ENCODE peak calls at places on chromosome X, in five cellular contexts. A, L, M, Q and O are unnamed samples.

GRCh38 chrX:108537005-108537404 is 97.4 kb downstream of the COL4A5 start:
- DNase-seq in L (no peak), A (no peak), M (peak; percentile 38), Q (peak; percentile 73), O (no peak)

GRCh38 chrX:118536687-118537461 is 41.3 kb downstream of the DOCK11 start:
- DNase-seq in M (peak; percentile 33), L (peak; percentile 56), Q (peak; percentile 10), A (peak; percentile 23), O (no peak)

GRCh38 chrX:95063554-95063953 is 1389.5 kb downstream of the FAM133A start:
- DNase-seq in A (no peak), L (no peak), Q (peak; percentile 29), M (peak; percentile 11), O (no peak)

GRCh38 chrX:77572322-77572721 is 125.1 kb downstream of the FGF16 start:
- DNase-seq in Q (peak; percentile 60), M (peak; percentile 43), A (no peak), L (no peak), O (no peak)

GRCh38 chrX:49053223-49054072 is 5.4 kb upstream of the CCDC120 start:
- DNase-seq in L (peak; percentile 61), A (peak; percentile 33), Q (peak; percentile 58), M (peak; percentile 43), O (no peak)

GRCh38 chrX:123171781-123172180 is 12.3 kb upstream of the GRIA3 start:
- DNase-seq in L (no peak), A (no peak), M (no peak), Q (no peak), O (no peak)

GRCh38 chrX:20988118-20988517 is 386.1 kb upstream of the CNKSR2 start:
- DNase-seq in L (no peak), A (no peak), Q (peak; percentile 58), M (no peak), O (no peak)

GRCh38 chrX:93120805-93121204 is 552.6 kb downstream of the NAP1L3 start:
- DNase-seq in A (no peak), M (no peak), L (no peak), Q (no peak), O (no peak)

GRCh38 chrX:48897157-48897620 is 379 bp downstream of the TIMM17B start:
- DNase-seq in L (peak; percentile 45), M (peak; percentile 66), A (no peak), Q (peak; percentile 78), O (no peak)

GRCh38 chrX:103864886-103865534 is 33.0 kb upstream of the RAB9B start:
- DNase-seq in M (peak; percentile 8), Q (peak; percentile 8), A (no peak), L (no peak), O (no peak)

GRCh38 chrX:103864149-103864548 is 32.1 kb upstream of the RAB9B start:
- DNase-seq in A (no peak), Q (no peak), L (no peak), M (no peak), O (no peak)

DNA sequence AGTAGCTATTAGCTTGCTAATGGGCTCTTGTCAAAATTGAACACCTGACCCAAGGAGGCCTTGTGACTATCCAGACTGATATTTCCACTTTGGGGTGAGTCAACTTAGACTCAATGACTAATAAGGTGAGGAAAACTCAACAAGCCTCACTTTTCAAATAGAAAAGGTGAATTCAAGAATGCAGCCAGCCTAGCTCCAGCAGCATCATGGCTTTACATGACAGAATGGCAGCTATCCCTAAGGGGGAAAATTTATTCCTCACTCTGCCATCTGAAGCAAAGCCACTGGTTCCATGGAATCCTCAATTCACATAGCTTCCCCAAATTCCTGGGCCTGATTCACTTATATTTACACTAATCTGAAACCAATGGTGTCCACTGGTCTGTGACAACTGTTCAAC is 29.1 kb upstream of the RAB9B start:
- DNase-seq in M (no peak), Q (peak; percentile 75), L (no peak), A (no peak), O (no peak)
- H3K27ac ChIP-seq in M (no peak overlapping the region), Q (no peak overlapping the region), L (no peak overlapping the region), A (no peak overlapping the region), O (no peak overlapping the region)

DNA sequence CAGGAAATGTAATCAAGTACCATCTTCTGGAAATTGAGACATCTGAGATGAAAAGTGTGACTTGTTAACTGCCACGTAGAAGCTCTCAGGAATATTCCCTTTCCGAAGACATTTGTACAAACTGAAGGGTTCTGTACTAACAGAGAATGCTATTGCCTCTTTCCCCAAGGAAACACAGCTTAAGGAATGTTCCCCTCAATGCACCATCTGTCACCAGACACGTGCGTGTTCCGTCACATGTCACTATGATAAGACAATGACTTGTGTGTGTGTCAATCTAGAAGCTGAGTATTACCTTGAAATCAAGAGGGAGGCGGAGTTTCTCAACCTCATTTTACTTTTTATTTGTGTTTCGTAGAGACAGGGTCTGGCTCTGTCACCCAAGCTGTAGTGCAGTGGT is 58.1 kb downstream of the DHRSX start:
- DNase-seq in Q (no peak), A (no peak), L (no peak), M (no peak), O (no peak)
- H3K9me3 ChIP-seq in Q (no peaks in the 10 kb centered on the region), A (no peaks in the 10 kb centered on the region), L (no peaks in the 10 kb centered on the region), M (no peaks in the 10 kb centered on the region), O (peaks cover 5% of the 10 kb centered on the region)

DNA sequence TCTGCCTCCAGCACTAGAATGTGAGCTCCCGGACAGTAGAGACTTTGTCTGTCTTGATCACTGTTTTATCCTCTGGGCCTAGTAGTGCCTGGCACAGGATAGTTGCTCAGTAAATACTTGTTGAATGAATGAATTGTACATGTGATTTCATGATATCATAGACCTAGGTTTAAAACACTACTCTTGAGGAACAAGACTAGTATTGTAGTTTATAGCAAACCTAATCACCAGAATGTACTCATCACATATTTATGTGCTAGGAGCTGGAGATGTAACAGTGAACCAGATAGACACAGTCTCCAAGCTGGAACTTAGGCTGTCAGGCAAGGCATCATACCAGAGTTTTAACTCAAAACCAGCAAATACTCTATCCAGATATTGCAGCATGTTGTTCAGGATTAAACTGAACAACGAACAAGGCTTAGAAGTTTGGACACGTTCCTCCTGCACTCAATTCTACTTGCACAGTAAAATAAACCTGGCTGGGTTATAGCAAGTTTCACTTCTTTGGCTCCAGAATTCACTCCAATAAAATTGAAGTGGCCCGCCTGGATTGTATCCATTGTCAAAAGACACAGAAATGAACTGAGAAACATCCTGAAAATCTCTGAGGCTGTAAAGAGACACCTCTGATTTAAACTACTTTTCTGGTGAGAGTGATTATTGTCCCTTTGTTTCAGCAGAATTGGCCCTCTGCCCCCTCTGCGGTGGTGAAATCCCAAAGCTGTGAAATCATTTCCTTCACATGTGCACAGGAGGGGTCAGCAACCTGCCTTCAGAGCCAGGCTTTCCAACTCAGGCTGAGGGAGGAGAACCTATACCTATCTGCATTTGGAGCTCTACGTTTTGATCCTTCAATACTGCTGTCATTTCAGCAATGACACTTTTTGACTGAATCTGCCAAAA is 23.2 kb downstream of the GAB3 start:
- DNase-seq in L (no peak), A (no peak), Q (peak; percentile 39), M (peak; percentile 77), O (no peak)
- H3K27ac ChIP-seq in L (no peak overlapping the region), A (no peak overlapping the region), Q (no peak overlapping the region), M (peak overlapping the region; percentile 50), O (peak overlapping the region; percentile 73)

GRCh38 chrX:152946681-152947080 is 47.2 kb downstream of the PNMA5 start:
- DNase-seq in M (no peak), Q (no peak), L (no peak), A (no peak), O (no peak)
- H3K9me3 ChIP-seq in M (no peaks in the 10 kb centered on the region), Q (no peaks in the 10 kb centered on the region), L (no peaks in the 10 kb centered on the region), A (no peaks in the 10 kb centered on the region), O (no peaks in the 10 kb centered on the region)

DNA sequence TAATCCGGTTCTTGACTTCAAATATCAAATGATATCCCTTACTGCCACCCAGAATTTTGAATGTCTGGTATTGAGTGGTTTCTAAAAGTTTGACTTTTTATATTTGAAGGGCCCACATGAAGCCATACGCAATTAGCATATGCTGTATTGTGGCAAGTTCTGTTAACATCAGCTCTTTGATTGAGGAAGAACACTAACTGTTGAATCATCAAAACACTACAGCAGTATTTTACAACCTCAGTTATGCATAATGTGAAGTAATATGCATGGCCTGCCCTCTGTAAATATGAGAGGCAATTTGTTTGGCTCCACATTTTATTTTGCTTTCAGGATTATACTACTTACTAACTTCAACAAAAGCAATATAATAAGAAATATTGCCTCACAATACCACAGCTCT is 62.2 kb upstream of the DMD start:
- DNase-seq in Q (no peak), A (no peak), M (peak; percentile 3), L (no peak), O (no peak)
- H3K27ac ChIP-seq in Q (no peak overlapping the region), A (no peak overlapping the region), M (no peak overlapping the region), L (no peak overlapping the region), O (no peak overlapping the region)